ENCODE peak calls at places on chromosomes 13 and 19, in nine cellular contexts. One of them, this sample, is unnamed.

GRCh38 chr19:37999309-38000213 is 92.6 kb downstream of the SIPA1L3 start:
- DNase-seq in substantia nigra: no peak
- DNase-seq in uterus: peak
- DNase-seq in activated CD8-positive, alpha-beta memory T cell treated with anti-CD3 and anti-CD28 coated beads, Interleukin-2, amount 50 U/mL, for 48 hours: no peak
- DNase-seq in activated gamma-delta T cell treated with anti-CD3 and anti-CD28 coated beads, Interleukin-2, amount 50 U/mL, for 16 hours: no peak
- DNase-seq in left colon: no peak
- DNase-seq in right atrium auricular region: peak
- DNase-seq in T-helper 2 cell: no peak
- DNase-seq in BJ: peak
- DNase-seq in this sample: no peak

GRCh38 chr19:51398096-51398704 is 7.8 kb upstream of the C19orf84 start:
- DNase-seq in substantia nigra: no peak
- DNase-seq in uterus: no peak
- DNase-seq in activated CD8-positive, alpha-beta memory T cell treated with anti-CD3 and anti-CD28 coated beads, Interleukin-2, amount 50 U/mL, for 48 hours: no peak
- DNase-seq in activated gamma-delta T cell treated with anti-CD3 and anti-CD28 coated beads, Interleukin-2, amount 50 U/mL, for 16 hours: no peak
- DNase-seq in left colon: no peak
- DNase-seq in right atrium auricular region: no peak
- DNase-seq in T-helper 2 cell: no peak
- DNase-seq in BJ: no peak
- DNase-seq in this sample: no peak

GRCh38 chr13:48232420-48233096 is 448 bp upstream of the ITM2B start:
- DNase-seq in substantia nigra: no peak
- DNase-seq in uterus: peak
- DNase-seq in activated CD8-positive, alpha-beta memory T cell treated with anti-CD3 and anti-CD28 coated beads, Interleukin-2, amount 50 U/mL, for 48 hours: no peak
- DNase-seq in activated gamma-delta T cell treated with anti-CD3 and anti-CD28 coated beads, Interleukin-2, amount 50 U/mL, for 16 hours: no peak
- DNase-seq in left colon: no peak
- DNase-seq in right atrium auricular region: no peak
- DNase-seq in T-helper 2 cell: no peak
- DNase-seq in BJ: no peak
- DNase-seq in this sample: no peak

GRCh38 chr19:37931941-37932655 is 25.1 kb downstream of the SIPA1L3 start:
- DNase-seq in substantia nigra: peak
- DNase-seq in uterus: no peak
- DNase-seq in activated CD8-positive, alpha-beta memory T cell treated with anti-CD3 and anti-CD28 coated beads, Interleukin-2, amount 50 U/mL, for 48 hours: no peak
- DNase-seq in activated gamma-delta T cell treated with anti-CD3 and anti-CD28 coated beads, Interleukin-2, amount 50 U/mL, for 16 hours: no peak
- DNase-seq in left colon: peak
- DNase-seq in right atrium auricular region: peak
- DNase-seq in T-helper 2 cell: no peak
- DNase-seq in BJ: no peak
- DNase-seq in this sample: no peak

GRCh38 chr19:33438016-33438671 is 64.6 kb downstream of the CEBPG start:
- DNase-seq in substantia nigra: peak
- DNase-seq in uterus: no peak
- DNase-seq in activated CD8-positive, alpha-beta memory T cell treated with anti-CD3 and anti-CD28 coated beads, Interleukin-2, amount 50 U/mL, for 48 hours: no peak
- DNase-seq in activated gamma-delta T cell treated with anti-CD3 and anti-CD28 coated beads, Interleukin-2, amount 50 U/mL, for 16 hours: no peak
- DNase-seq in left colon: no peak
- DNase-seq in right atrium auricular region: no peak
- DNase-seq in T-helper 2 cell: no peak
- DNase-seq in BJ: no peak
- DNase-seq in this sample: no peak

GRCh38 chr19:53517114-53517741 is 20.7 kb upstream of the ZNF331 start:
- DNase-seq in substantia nigra: no peak
- DNase-seq in uterus: no peak
- DNase-seq in activated CD8-positive, alpha-beta memory T cell treated with anti-CD3 and anti-CD28 coated beads, Interleukin-2, amount 50 U/mL, for 48 hours: no peak
- DNase-seq in activated gamma-delta T cell treated with anti-CD3 and anti-CD28 coated beads, Interleukin-2, amount 50 U/mL, for 16 hours: no peak
- DNase-seq in left colon: no peak
- DNase-seq in right atrium auricular region: no peak
- DNase-seq in T-helper 2 cell: no peak
- DNase-seq in BJ: no peak
- DNase-seq in this sample: no peak

GRCh38 chr19:30557212-30557611 is 185.0 kb downstream of the ZNF536 start:
- DNase-seq in substantia nigra: no peak
- DNase-seq in uterus: no peak
- DNase-seq in activated CD8-positive, alpha-beta memory T cell treated with anti-CD3 and anti-CD28 coated beads, Interleukin-2, amount 50 U/mL, for 48 hours: no peak
- DNase-seq in activated gamma-delta T cell treated with anti-CD3 and anti-CD28 coated beads, Interleukin-2, amount 50 U/mL, for 16 hours: no peak
- DNase-seq in left colon: no peak
- DNase-seq in right atrium auricular region: no peak
- DNase-seq in T-helper 2 cell: no peak
- DNase-seq in BJ: no peak
- DNase-seq in this sample: no peak

GRCh38 chr19:512548-513365 is 5.5 kb downstream of the TPGS1 start:
- DNase-seq in substantia nigra: no peak
- DNase-seq in uterus: no peak
- DNase-seq in activated CD8-positive, alpha-beta memory T cell treated with anti-CD3 and anti-CD28 coated beads, Interleukin-2, amount 50 U/mL, for 48 hours: no peak
- DNase-seq in activated gamma-delta T cell treated with anti-CD3 and anti-CD28 coated beads, Interleukin-2, amount 50 U/mL, for 16 hours: no peak
- DNase-seq in left colon: no peak
- DNase-seq in right atrium auricular region: no peak
- DNase-seq in T-helper 2 cell: no peak
- DNase-seq in BJ: no peak
- DNase-seq in this sample: no peak

GRCh38 chr13:31891472-31891871 is 140.1 kb upstream of the FRY start:
- DNase-seq in substantia nigra: no peak
- DNase-seq in uterus: no peak
- DNase-seq in activated CD8-positive, alpha-beta memory T cell treated with anti-CD3 and anti-CD28 coated beads, Interleukin-2, amount 50 U/mL, for 48 hours: no peak
- DNase-seq in activated gamma-delta T cell treated with anti-CD3 and anti-CD28 coated beads, Interleukin-2, amount 50 U/mL, for 16 hours: no peak
- DNase-seq in left colon: no peak
- DNase-seq in right atrium auricular region: no peak
- DNase-seq in T-helper 2 cell: no peak
- DNase-seq in BJ: no peak
- DNase-seq in this sample: no peak

GRCh38 chr19:2097330-2098327 is 914 bp downstream of the IZUMO4 start:
- DNase-seq in substantia nigra: no peak
- DNase-seq in uterus: peak
- DNase-seq in activated CD8-positive, alpha-beta memory T cell treated with anti-CD3 and anti-CD28 coated beads, Interleukin-2, amount 50 U/mL, for 48 hours: no peak
- DNase-seq in activated gamma-delta T cell treated with anti-CD3 and anti-CD28 coated beads, Interleukin-2, amount 50 U/mL, for 16 hours: peak
- DNase-seq in left colon: no peak
- DNase-seq in right atrium auricular region: no peak
- DNase-seq in T-helper 2 cell: peak
- DNase-seq in BJ: no peak
- DNase-seq in this sample: no peak

GRCh38 chr13:25171517-25172302 is at the start of gene AMER2:
- DNase-seq in substantia nigra: peak
- DNase-seq in uterus: no peak
- DNase-seq in activated CD8-positive, alpha-beta memory T cell treated with anti-CD3 and anti-CD28 coated beads, Interleukin-2, amount 50 U/mL, for 48 hours: peak
- DNase-seq in activated gamma-delta T cell treated with anti-CD3 and anti-CD28 coated beads, Interleukin-2, amount 50 U/mL, for 16 hours: no peak
- DNase-seq in left colon: peak
- DNase-seq in right atrium auricular region: no peak
- DNase-seq in T-helper 2 cell: no peak
- DNase-seq in BJ: no peak
- DNase-seq in this sample: peak

GRCh38 chr19:35533822-35534521 is 716 bp downstream of the GAPDHS start:
- DNase-seq in substantia nigra: no peak
- DNase-seq in uterus: no peak
- DNase-seq in activated CD8-positive, alpha-beta memory T cell treated with anti-CD3 and anti-CD28 coated beads, Interleukin-2, amount 50 U/mL, for 48 hours: peak
- DNase-seq in activated gamma-delta T cell treated with anti-CD3 and anti-CD28 coated beads, Interleukin-2, amount 50 U/mL, for 16 hours: no peak
- DNase-seq in left colon: peak
- DNase-seq in right atrium auricular region: no peak
- DNase-seq in T-helper 2 cell: no peak
- DNase-seq in BJ: no peak
- DNase-seq in this sample: no peak

GRCh38 chr13:99663908-99664307 is 162.6 kb downstream of the TM9SF2 start:
- DNase-seq in substantia nigra: no peak
- DNase-seq in uterus: no peak
- DNase-seq in activated CD8-positive, alpha-beta memory T cell treated with anti-CD3 and anti-CD28 coated beads, Interleukin-2, amount 50 U/mL, for 48 hours: no peak
- DNase-seq in activated gamma-delta T cell treated with anti-CD3 and anti-CD28 coated beads, Interleukin-2, amount 50 U/mL, for 16 hours: no peak
- DNase-seq in left colon: no peak
- DNase-seq in right atrium auricular region: no peak
- DNase-seq in T-helper 2 cell: no peak
- DNase-seq in BJ: no peak
- DNase-seq in this sample: no peak

GRCh38 chr13:41554180-41554579 is 96.8 kb downstream of the RGCC start:
- DNase-seq in substantia nigra: no peak
- DNase-seq in uterus: no peak
- DNase-seq in activated CD8-positive, alpha-beta memory T cell treated with anti-CD3 and anti-CD28 coated beads, Interleukin-2, amount 50 U/mL, for 48 hours: no peak
- DNase-seq in activated gamma-delta T cell treated with anti-CD3 and anti-CD28 coated beads, Interleukin-2, amount 50 U/mL, for 16 hours: no peak
- DNase-seq in left colon: no peak
- DNase-seq in right atrium auricular region: no peak
- DNase-seq in T-helper 2 cell: no peak
- DNase-seq in BJ: no peak
- DNase-seq in this sample: no peak

GRCh38 chr19:1901940-1902404 is 3.2 kb upstream of the ADAT3 start:
- DNase-seq in substantia nigra: no peak
- DNase-seq in uterus: no peak
- DNase-seq in activated CD8-positive, alpha-beta memory T cell treated with anti-CD3 and anti-CD28 coated beads, Interleukin-2, amount 50 U/mL, for 48 hours: no peak
- DNase-seq in activated gamma-delta T cell treated with anti-CD3 and anti-CD28 coated beads, Interleukin-2, amount 50 U/mL, for 16 hours: no peak
- DNase-seq in left colon: no peak
- DNase-seq in right atrium auricular region: peak
- DNase-seq in T-helper 2 cell: no peak
- DNase-seq in BJ: no peak
- DNase-seq in this sample: no peak

GRCh38 chr19:30171138-30171635 is 201.0 kb upstream of the ZNF536 start:
- DNase-seq in substantia nigra: no peak
- DNase-seq in uterus: no peak
- DNase-seq in activated CD8-positive, alpha-beta memory T cell treated with anti-CD3 and anti-CD28 coated beads, Interleukin-2, amount 50 U/mL, for 48 hours: no peak
- DNase-seq in activated gamma-delta T cell treated with anti-CD3 and anti-CD28 coated beads, Interleukin-2, amount 50 U/mL, for 16 hours: no peak
- DNase-seq in left colon: no peak
- DNase-seq in right atrium auricular region: no peak
- DNase-seq in T-helper 2 cell: no peak
- DNase-seq in BJ: no peak
- DNase-seq in this sample: no peak

GRCh38 chr19:2478756-2479555 is 3.0 kb downstream of the GADD45B start:
- DNase-seq in substantia nigra: peak
- DNase-seq in uterus: peak
- DNase-seq in activated CD8-positive, alpha-beta memory T cell treated with anti-CD3 and anti-CD28 coated beads, Interleukin-2, amount 50 U/mL, for 48 hours: peak
- DNase-seq in activated gamma-delta T cell treated with anti-CD3 and anti-CD28 coated beads, Interleukin-2, amount 50 U/mL, for 16 hours: peak
- DNase-seq in left colon: peak
- DNase-seq in right atrium auricular region: peak
- DNase-seq in T-helper 2 cell: peak
- DNase-seq in BJ: no peak
- DNase-seq in this sample: peak

GRCh38 chr19:16327911-16328823 is 3.5 kb downstream of the KLF2 start:
- DNase-seq in substantia nigra: peak
- DNase-seq in uterus: peak
- DNase-seq in activated CD8-positive, alpha-beta memory T cell treated with anti-CD3 and anti-CD28 coated beads, Interleukin-2, amount 50 U/mL, for 48 hours: peak
- DNase-seq in activated gamma-delta T cell treated with anti-CD3 and anti-CD28 coated beads, Interleukin-2, amount 50 U/mL, for 16 hours: no peak
- DNase-seq in left colon: peak
- DNase-seq in right atrium auricular region: peak
- DNase-seq in T-helper 2 cell: no peak
- DNase-seq in BJ: no peak
- DNase-seq in this sample: peak

GRCh38 chr19:58409010-58409790 is 751 bp downstream of the ZNF584 start:
- DNase-seq in substantia nigra: no peak
- DNase-seq in uterus: no peak
- DNase-seq in activated CD8-positive, alpha-beta memory T cell treated with anti-CD3 and anti-CD28 coated beads, Interleukin-2, amount 50 U/mL, for 48 hours: peak
- DNase-seq in activated gamma-delta T cell treated with anti-CD3 and anti-CD28 coated beads, Interleukin-2, amount 50 U/mL, for 16 hours: no peak
- DNase-seq in left colon: peak
- DNase-seq in right atrium auricular region: no peak
- DNase-seq in T-helper 2 cell: no peak
- DNase-seq in BJ: no peak
- DNase-seq in this sample: no peak

This sample was measured in hypothalamus.